ENCODE peak calls at places on chromosomes 7 and 10, in ten cellular contexts. S is H4; B is fibroblast of mammary gland; P is GM13976; N is T-helper 1 cell; I is activated naive CD4-positive, alpha-beta T cell treated with Interleukin-2 at 50 U/mL for 16 hours; E is spleen; X is kidney; L is CD8-positive, alpha-beta T cell; R is stimulated activated naive CD8-positive, alpha-beta T cell treated with anti-CD3 and anti-CD28 coated beads, Interleukin-15, Interleukin-2, amounts not matched to agents 100 U/mL and 50 U/mL, for 24 hours. K is an unnamed sample.

GRCh38 chr10:132419631-132420468 is 22.9 kb downstream of the PWWP2B start:
- DNase-seq in S (no peak), B (no peak), P (no peak), N (no peak), I (no peak), E (peak; percentile 82), X (peak; percentile 79), L (no peak), R (no peak), K (no peak)

GRCh38 chr10:31706921-31707571 is 221.6 kb downstream of the ARHGAP12 start:
- DNase-seq in S (no peak), B (no peak), P (no peak), N (no peak), I (no peak), E (peak; percentile 80), X (no peak), L (no peak), R (no peak), K (no peak)

GRCh38 chr7:18874875-18875274 is 242.6 kb downstream of the TWIST1 start:
- DNase-seq in S (no peak), B (peak; percentile 35), P (no peak), N (no peak), I (no peak), E (no peak), X (no peak), L (no peak), R (no peak), K (no peak)

GRCh38 chr10:126218778-126219649 is 169.3 kb downstream of the ADAM12 start:
- DNase-seq in S (no peak), B (no peak), P (no peak), N (no peak), I (no peak), E (no peak), X (no peak), L (no peak), R (no peak), K (no peak)

GRCh38 chr10:49187044-49187484 is 1.1 kb downstream of the TMEM273 start:
- DNase-seq in S (no peak), B (no peak), P (no peak), N (no peak), I (no peak), E (peak; percentile 76), X (no peak), L (no peak), R (no peak), K (no peak)

GRCh38 chr7:69596056-69596455 is 2.2 kb upstream of the AUTS2 start:
- DNase-seq in S (no peak), B (no peak), P (no peak), N (no peak), I (no peak), E (no peak), X (no peak), L (no peak), R (no peak), K (no peak)

GRCh38 chr7:94580601-94581000 is 71.0 kb downstream of the CASD1 start:
- DNase-seq in S (peak; percentile 75), B (peak; percentile 32), P (no peak), N (no peak), I (no peak), E (no peak), X (no peak), L (no peak), R (no peak), K (no peak)

GRCh38 chr7:154770962-154771361 is 232.0 kb downstream of the PAXIP1 start:
- DNase-seq in S (no peak), B (no peak), P (no peak), N (no peak), I (no peak), E (no peak), X (no peak), L (no peak), R (no peak), K (no peak)

GRCh38 chr7:117458977-117459583 is 20.7 kb upstream of the CFTR start:
- DNase-seq in S (peak; percentile 29), B (peak; percentile 38), P (peak; percentile 40), N (no peak), I (no peak), E (no peak), X (no peak), L (no peak), R (no peak), K (no peak)

GRCh38 chr7:43302211-43302711 is 189.8 kb downstream of the HECW1 start:
- DNase-seq in S (peak; percentile 97), B (peak; percentile 60), P (no peak), N (no peak), I (no peak), E (no peak), X (no peak), L (no peak), R (peak; percentile 46), K (no peak)

GRCh38 chr7:33868151-33868550 is 37.2 kb upstream of the BMPER start:
- DNase-seq in S (peak; percentile 36), B (peak; percentile 65), P (no peak), N (no peak), I (no peak), E (no peak), X (no peak), L (no peak), R (no peak), K (no peak)

GRCh38 chr7:77396894-77397547 is 19.1 kb downstream of the GSAP start:
- DNase-seq in S (no peak), B (no peak), P (no peak), N (no peak), I (no peak), E (no peak), X (no peak), L (no peak), R (no peak), K (no peak)

GRCh38 chr7:83524286-83525075 is 124.5 kb downstream of the SEMA3E start:
- DNase-seq in S (no peak), B (no peak), P (no peak), N (no peak), I (no peak), E (no peak), X (no peak), L (no peak), R (no peak), K (no peak)

GRCh38 chr7:132145466-132145865 is 430.8 kb downstream of the PLXNA4 start:
- DNase-seq in S (peak; percentile 84), B (peak; percentile 76), P (no peak), N (no peak), I (no peak), E (no peak), X (no peak), L (no peak), R (no peak), K (no peak)

GRCh38 chr10:49592726-49593563 is 17.2 kb upstream of the SLC18A3 start:
- DNase-seq in S (peak; percentile 55), B (peak; percentile 47), P (peak; percentile 82), N (peak; percentile 38), I (peak; percentile 55), E (no peak), X (no peak), L (peak; percentile 18), R (peak; percentile 69), K (peak; percentile 40)

GRCh38 chr7:107687656-107688055 is 27.0 kb downstream of the SLC26A4 start:
- DNase-seq in S (no peak), B (peak; percentile 72), P (no peak), N (no peak), I (no peak), E (no peak), X (no peak), L (no peak), R (no peak), K (no peak)

GRCh38 chr10:96585726-96586418 is 940 bp downstream of the TM9SF3 start:
- DNase-seq in S (no peak), B (peak; percentile 14), P (no peak), N (peak; percentile 20), I (peak; percentile 38), E (no peak), X (no peak), L (no peak), R (no peak), K (peak; percentile 5)

GRCh38 chr10:30034433-30035137 is 24.8 kb downstream of the JCAD start:
- DNase-seq in S (no peak), B (no peak), P (peak; percentile 40), N (no peak), I (no peak), E (no peak), X (no peak), L (no peak), R (no peak), K (no peak)

GRCh38 chr10:79608505-79609375 is 2.0 kb upstream of the SFTPA1 start:
- DNase-seq in S (peak; percentile 39), B (peak; percentile 31), P (peak; percentile 48), N (peak; percentile 10), I (peak; percentile 24), E (no peak), X (no peak), L (no peak), R (peak; percentile 60), K (peak; percentile 30)

GRCh38 chr10:22623624-22624263 is 90.6 kb downstream of the PIP4K2A start:
- DNase-seq in S (no peak), B (no peak), P (no peak), N (no peak), I (peak; percentile 46), E (no peak), X (peak; percentile 27), L (no peak), R (no peak), K (no peak)

GRCh38 chr7:132577206-132578049 is 1.2 kb upstream of the PLXNA4 start:
- DNase-seq in S (peak; percentile 35), B (peak; percentile 43), P (peak; percentile 41), N (no peak), I (no peak), E (no peak), X (peak; percentile 93), L (no peak), R (peak; percentile 21), K (no peak)

GRCh38 chr7:132345730-132346129 is 230.5 kb downstream of the PLXNA4 start:
- DNase-seq in S (no peak), B (no peak), P (no peak), N (no peak), I (no peak), E (no peak), X (no peak), L (no peak), R (no peak), K (no peak)

GRCh38 chr7:107461938-107462533 is 7.8 kb upstream of the GPR22 start:
- DNase-seq in S (no peak), B (no peak), P (no peak), N (no peak), I (no peak), E (no peak), X (no peak), L (no peak), R (no peak), K (no peak)

GRCh38 chr7:74372511-74373111 is 81.1 kb upstream of the GTF2IRD1 start:
- DNase-seq in S (no peak), B (peak; percentile 40), P (no peak), N (no peak), I (no peak), E (no peak), X (peak; percentile 88), L (no peak), R (no peak), K (no peak)

GRCh38 chr10:102869290-102870198 is at the start of gene AS3MT:
- DNase-seq in S (no peak), B (no peak), P (peak; percentile 54), N (no peak), I (no peak), E (peak; percentile 76), X (peak; percentile 81), L (no peak), R (peak; percentile 38), K (no peak)

GRCh38 chr7:26648429-26649015 is 215.9 kb downstream of the SKAP2 start:
- DNase-seq in S (peak; percentile 73), B (peak; percentile 82), P (no peak), N (no peak), I (no peak), E (no peak), X (no peak), L (no peak), R (no peak), K (no peak)

GRCh38 chr10:102779680-102780079 is 35.9 kb downstream of the WBP1L start:
- DNase-seq in S (no peak), B (peak; percentile 45), P (no peak), N (no peak), I (no peak), E (no peak), X (no peak), L (no peak), R (no peak), K (no peak)

GRCh38 chr10:32161586-32161985 is 105.4 kb upstream of the KIF5B start:
- DNase-seq in S (no peak), B (no peak), P (no peak), N (no peak), I (no peak), E (peak; percentile 45), X (no peak), L (no peak), R (no peak), K (no peak)